ENCODE peak calls at places on chromosomes 7 and 10, in seven cellular contexts. Y is kidney epithelial cell, R is mesothelial cell of epicardium, Z is Panc1, L is BE2C, I is GM12865, Q is omental fat pad. V is an unnamed sample.

GRCh38 chr7:108091461-108091831 is 38.7 kb downstream of the LAMB4 start:
- DNase-seq in Y (no peak), R (no peak), Z (no peak), L (no peak), I (no peak), Q (no peak), V (no peak)

GRCh38 chr7:44147026-44147881 is 6.1 kb upstream of the MYL7 start:
- DNase-seq in Y (no peak), R (no peak), Z (no peak), L (no peak), I (no peak), Q (peak), V (no peak)

GRCh38 chr7:108618056-108618455 is 48.4 kb downstream of the DNAJB9 start:
- DNase-seq in Y (no peak), R (no peak), Z (no peak), L (no peak), I (no peak), Q (no peak), V (no peak)

GRCh38 chr7:42426163-42426562 is 189.2 kb upstream of the GLI3 start:
- DNase-seq in Y (no peak), R (no peak), Z (no peak), L (no peak), I (no peak), Q (no peak), V (no peak)

GRCh38 chr10:5550621-5551530 is 26.1 kb downstream of the CALML3 start:
- DNase-seq in Y (no peak), R (peak), Z (no peak), L (peak), I (no peak), Q (no peak), V (no peak)

GRCh38 chr7:139071683-139072082 is 35.8 kb upstream of the ZC3HAV1L start:
- DNase-seq in Y (no peak), R (no peak), Z (no peak), L (no peak), I (no peak), Q (no peak), V (no peak)

GRCh38 chr7:152403726-152404125 is 32.1 kb downstream of the KMT2C start:
- DNase-seq in Y (no peak), R (no peak), Z (no peak), L (no peak), I (no peak), Q (no peak), V (peak)

GRCh38 chr10:110442746-110443145 is 55.0 kb upstream of the DUSP5 start:
- DNase-seq in Y (no peak), R (no peak), Z (no peak), L (no peak), I (no peak), Q (no peak), V (no peak)

GRCh38 chr10:49798275-49798674 is 36.2 kb upstream of the OGDHL start:
- DNase-seq in Y (no peak), R (no peak), Z (no peak), L (no peak), I (no peak), Q (no peak), V (no peak)

GRCh38 chr7:17304926-17305325 is 6.5 kb downstream of the AHR start:
- DNase-seq in Y (peak), R (no peak), Z (peak), L (no peak), I (peak), Q (no peak), V (no peak)

GRCh38 chr7:6049780-6050179 is 18.6 kb downstream of the ANKRD61 start:
- DNase-seq in Y (no peak), R (no peak), Z (no peak), L (no peak), I (no peak), Q (no peak), V (no peak)

GRCh38 chr7:131188367-131189339 is 139.0 kb upstream of the MKLN1 start:
- DNase-seq in Y (peak), R (no peak), Z (peak), L (no peak), I (peak), Q (no peak), V (peak)

GRCh38 chr10:90920986-90921643 is at the start of gene ANKRD1:
- DNase-seq in Y (peak), R (no peak), Z (peak), L (no peak), I (no peak), Q (no peak), V (no peak)

GRCh38 chr10:18615618-18616017 is 35.8 kb downstream of the NSUN6 start:
- DNase-seq in Y (no peak), R (no peak), Z (no peak), L (no peak), I (no peak), Q (no peak), V (no peak)

GRCh38 chr7:46791180-46791579 is 790.7 kb downstream of the TNS3 start:
- DNase-seq in Y (no peak), R (no peak), Z (no peak), L (no peak), I (no peak), Q (no peak), V (no peak)

DNA sequence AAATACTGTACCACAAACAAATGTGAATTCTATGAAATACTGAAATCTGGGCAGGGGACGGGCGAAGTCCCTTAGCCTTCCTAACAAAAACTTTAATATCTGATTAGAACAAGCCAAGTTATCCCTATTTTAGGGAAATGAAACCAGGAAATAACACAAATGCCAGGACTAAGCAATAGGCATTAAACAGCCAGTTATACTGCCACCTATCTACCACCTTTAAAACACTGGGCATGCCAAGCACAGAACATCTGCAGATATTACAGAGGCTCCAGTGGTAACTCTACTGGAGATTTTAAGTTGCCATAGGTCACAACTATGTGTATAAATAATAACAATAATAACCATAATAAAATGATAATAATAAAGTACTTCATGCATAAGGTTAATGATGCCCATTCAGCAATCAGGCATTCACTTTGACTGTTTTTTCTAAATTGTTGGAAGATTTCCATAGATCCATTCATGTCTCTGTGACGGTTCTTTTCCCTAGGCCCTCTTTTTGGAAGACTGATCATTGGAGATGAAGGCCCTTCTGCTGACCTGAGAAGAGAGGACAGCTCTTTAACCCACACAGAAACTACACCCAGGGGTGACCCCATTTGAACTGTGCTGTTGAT is 195.7 kb downstream of the CACNA2D1 start:
- DNase-seq in Y (no peak), R (no peak), Z (no peak), L (no peak), I (peak), Q (no peak), V (no peak)
- TF ChIP-seq CTCF in Y (peak), R (no peak), Z (peak), L (peak), I (no peak), Q (no peak), V (peak)

GRCh38 chr7:33156441-33156840 is 27.1 kb downstream of the BBS9 start:
- DNase-seq in Y (no peak), R (no peak), Z (no peak), L (no peak), I (no peak), Q (no peak), V (no peak)
- TF ChIP-seq CTCF in Y (no peak), R (no peak), Z (no peak), L (no peak), I (no peak), Q (no peak), V (no peak)

DNA sequence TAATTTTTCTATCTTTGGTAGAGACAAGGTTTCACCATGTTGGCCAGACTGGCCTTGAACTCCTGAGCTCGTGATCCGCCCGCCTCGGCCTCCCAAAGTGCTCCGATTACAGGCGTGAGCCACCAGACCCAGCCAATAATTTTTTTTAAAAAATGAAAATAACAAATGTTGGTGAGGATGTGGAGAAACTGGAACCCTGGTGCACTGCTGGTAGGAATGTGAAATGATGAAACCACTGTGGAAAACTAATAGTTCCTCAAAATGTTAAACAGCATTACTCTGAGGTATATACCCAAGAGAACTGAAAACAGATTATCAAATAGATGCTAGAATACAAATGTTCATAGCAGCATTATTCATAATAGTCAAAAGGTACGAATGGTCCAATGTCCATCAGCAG is 23.0 kb upstream of the YWHAG start:
- DNase-seq in Y (no peak), R (no peak), Z (no peak), L (no peak), I (no peak), Q (no peak), V (no peak)
- TF ChIP-seq CTCF in Y (no peak), R (peak), Z (no peak), L (peak), I (no peak), Q (no peak), V (no peak)

GRCh38 chr10:106401161-106401560 is 763.3 kb downstream of the SORCS1 start:
- DNase-seq in Y (no peak), R (no peak), Z (no peak), L (no peak), I (no peak), Q (no peak), V (no peak)
- TF ChIP-seq CTCF in Y (peak), R (peak), Z (peak), L (peak), I (no peak), Q (no peak), V (no peak)

GRCh38 chr10:119349937-119350513 is 142.7 kb downstream of the GRK5 start:
- DNase-seq in Y (no peak), R (no peak), Z (no peak), L (no peak), I (no peak), Q (no peak), V (no peak)

GRCh38 chr10:119349341-119349740 is 142.0 kb downstream of the GRK5 start:
- DNase-seq in Y (no peak), R (no peak), Z (no peak), L (no peak), I (no peak), Q (no peak), V (no peak)

GRCh38 chr10:119352042-119352441 is 144.7 kb downstream of the GRK5 start:
- DNase-seq in Y (no peak), R (no peak), Z (no peak), L (no peak), I (no peak), Q (no peak), V (no peak)

GRCh38 chr10:119348516-119349240 is 141.3 kb downstream of the GRK5 start:
- DNase-seq in Y (no peak), R (no peak), Z (no peak), L (no peak), I (no peak), Q (no peak), V (no peak)

DNA sequence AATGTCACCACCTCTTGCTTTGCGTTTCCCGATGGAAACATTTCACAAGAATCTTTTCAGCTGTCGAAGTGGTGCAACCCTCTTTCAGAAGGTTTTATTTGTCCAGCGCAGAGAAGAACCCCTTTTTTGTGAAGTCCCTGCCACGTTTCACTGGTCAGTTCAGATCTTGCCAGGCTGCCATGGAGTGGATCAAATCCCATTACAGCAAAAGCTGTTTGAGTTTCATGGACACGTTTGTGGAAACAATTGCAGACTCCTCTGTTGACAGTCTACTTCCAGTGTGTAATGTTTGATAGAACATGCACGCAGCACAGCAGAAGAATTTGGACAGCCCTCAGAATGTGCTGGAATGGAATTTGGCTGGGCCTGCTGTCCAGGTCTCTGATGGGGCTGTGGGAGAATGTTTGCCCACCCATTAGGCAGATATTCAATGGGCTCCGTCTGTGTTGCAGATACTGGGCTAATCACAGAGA is 143.2 kb downstream of the GRK5 start:
- DNase-seq in Y (no peak), R (no peak), Z (no peak), L (no peak), I (no peak), Q (no peak), V (no peak)
- TF ChIP-seq CTCF in Y (no peak), R (no peak), Z (no peak), L (no peak), I (no peak), Q (no peak), V (no peak)

GRCh38 chr7:13476881-13477444 is 512.5 kb downstream of the ETV1 start:
- DNase-seq in Y (no peak), R (no peak), Z (no peak), L (no peak), I (no peak), Q (no peak), V (no peak)
- TF ChIP-seq CTCF in Y (peak), R (no peak), Z (peak), L (peak), I (no peak), Q (no peak), V (no peak)